ENCODE peak calls at places on chromosomes 16 and 17, in eight cellular contexts. V is A549, R is body of pancreas, N is heart left ventricle, U is gastrocnemius medialis, G is adrenal gland, I is stomach, O is lower leg skin. D is an unnamed sample.

GRCh38 chr16:55081622-55082593 is 151.2 kb downstream of the IRX5 start:
- DNase-seq in U (no peak), O (peak), V (no peak), G (no peak), R (peak), N (no peak), I (no peak), D (no peak)

GRCh38 chr16:19573997-19574396 is 18.5 kb downstream of the VPS35L start:
- DNase-seq in O (peak), V (no peak), G (no peak), U (no peak), R (no peak), I (no peak), N (no peak), D (no peak)

GRCh38 chr17:14903810-14904209 is 361.3 kb downstream of the PMP22 start:
- DNase-seq in G (no peak), V (no peak), I (no peak), N (no peak), U (no peak), R (no peak), O (no peak), D (no peak)

GRCh38 chr17:19460695-19461094 is 49.7 kb downstream of the RNF112 start:
- DNase-seq in U (no peak), O (peak), G (peak), N (no peak), R (no peak), V (no peak), I (no peak), D (no peak)

GRCh38 chr16:84581161-84581560 is 36.7 kb downstream of the COTL1 start:
- DNase-seq in U (no peak), O (no peak), V (no peak), R (no peak), G (no peak), N (peak), I (no peak), D (no peak)

GRCh38 chr17:60823520-60823919 is 145.9 kb downstream of the BCAS3 start:
- DNase-seq in R (no peak), U (no peak), N (no peak), V (no peak), G (no peak), O (no peak), I (no peak), D (no peak)

GRCh38 chr17:39170051-39170450 is 4.1 kb upstream of the ARL5C start:
- DNase-seq in G (no peak), R (no peak), I (no peak), N (no peak), O (no peak), U (no peak), V (no peak), D (no peak)

GRCh38 chr17:32878211-32878610 is 1.3 kb upstream of the MYO1D start:
- DNase-seq in N (peak), V (no peak), U (peak), R (peak), G (peak), I (peak), O (peak), D (no peak)

GRCh38 chr16:87252269-87252970 is 64.8 kb downstream of the C16orf95 start:
- DNase-seq in V (no peak), G (no peak), O (no peak), I (no peak), U (no peak), R (no peak), N (no peak), D (no peak)

GRCh38 chr16:79170565-79171242 is 429.8 kb downstream of the MAF start:
- DNase-seq in G (no peak), U (peak), R (no peak), O (no peak), V (no peak), I (no peak), N (no peak), D (no peak)

GRCh38 chr16:75217389-75217851 is 1.4 kb upstream of the CTRB1 start:
- DNase-seq in O (no peak), N (no peak), I (no peak), V (no peak), G (peak), R (peak), U (no peak), D (no peak)

GRCh38 chr16:58421529-58421928 is 29.3 kb downstream of the GINS3 start:
- DNase-seq in U (peak), R (no peak), O (no peak), I (no peak), N (peak), V (no peak), G (no peak), D (no peak)

GRCh38 chr17:21823130-21823529 is 130.8 kb downstream of the KCNJ18 start:
- DNase-seq in G (no peak), I (no peak), O (no peak), V (no peak), N (no peak), U (no peak), R (no peak), D (no peak)

GRCh38 chr16:51818342-51818944 is 667.4 kb upstream of the SALL1 start:
- DNase-seq in V (peak), I (peak), G (peak), U (no peak), N (no peak), R (peak), O (no peak), D (no peak)

GRCh38 chr17:48177816-48178215 is 70.2 kb downstream of the SNX11 start:
- DNase-seq in I (no peak), V (no peak), G (no peak), O (no peak), U (no peak), R (no peak), N (no peak), D (no peak)

GRCh38 chr17:45719335-45720071 is 64.6 kb upstream of the CRHR1 start:
- DNase-seq in I (no peak), U (peak), R (no peak), N (no peak), O (peak), V (peak), G (no peak), D (peak)

GRCh38 chr17:77209330-77209748 is 68.6 kb downstream of the SEC14L1 start:
- DNase-seq in R (no peak), O (no peak), I (peak), U (no peak), V (no peak), G (no peak), N (no peak), D (no peak)

GRCh38 chr17:6561446-6561845 is 5.1 kb upstream of the PITPNM3 start:
- DNase-seq in G (no peak), O (no peak), U (no peak), R (no peak), V (no peak), I (no peak), N (no peak), D (no peak)

GRCh38 chr17:12269751-12270150 is 249.1 kb downstream of the MAP2K4 start:
- DNase-seq in O (no peak), R (no peak), I (no peak), V (no peak), N (no peak), U (no peak), G (no peak), D (no peak)

GRCh38 chr16:65071371-65072311 is 50.2 kb downstream of the CDH11 start:
- DNase-seq in R (peak), I (no peak), O (peak), N (peak), V (no peak), U (peak), G (no peak), D (no peak)

GRCh38 chr17:81991684-81992513 is 14.5 kb downstream of the ASPSCR1 start:
- DNase-seq in O (peak), U (peak), V (peak), R (peak), I (peak), N (peak), G (peak), D (peak)

GRCh38 chr16:75258807-75259141 is 7.3 kb upstream of the BCAR1 start:
- DNase-seq in R (peak), N (no peak), I (no peak), V (no peak), G (peak), O (no peak), U (no peak), D (no peak)

GRCh38 chr17:82846061-82846691 is 6.4 kb upstream of the ZNF750 start:
- DNase-seq in I (no peak), U (no peak), O (no peak), N (peak), G (no peak), V (no peak), R (no peak), D (no peak)

GRCh38 chr17:13099906-13100305 is 82.1 kb upstream of the ELAC2 start:
- DNase-seq in G (no peak), U (no peak), O (no peak), N (no peak), I (no peak), V (no peak), R (no peak), D (no peak)

GRCh38 chr17:61862975-61863800 is at the start of gene BRIP1:
- DNase-seq in R (peak), V (peak), U (peak), N (peak), O (peak), G (peak), I (peak), D (peak)
- TF ChIP-seq POLR2A in R (peak), V (peak), U (no peak), N (no peak), O (no peak), G (peak), I (no peak), D (no peak)

DNA sequence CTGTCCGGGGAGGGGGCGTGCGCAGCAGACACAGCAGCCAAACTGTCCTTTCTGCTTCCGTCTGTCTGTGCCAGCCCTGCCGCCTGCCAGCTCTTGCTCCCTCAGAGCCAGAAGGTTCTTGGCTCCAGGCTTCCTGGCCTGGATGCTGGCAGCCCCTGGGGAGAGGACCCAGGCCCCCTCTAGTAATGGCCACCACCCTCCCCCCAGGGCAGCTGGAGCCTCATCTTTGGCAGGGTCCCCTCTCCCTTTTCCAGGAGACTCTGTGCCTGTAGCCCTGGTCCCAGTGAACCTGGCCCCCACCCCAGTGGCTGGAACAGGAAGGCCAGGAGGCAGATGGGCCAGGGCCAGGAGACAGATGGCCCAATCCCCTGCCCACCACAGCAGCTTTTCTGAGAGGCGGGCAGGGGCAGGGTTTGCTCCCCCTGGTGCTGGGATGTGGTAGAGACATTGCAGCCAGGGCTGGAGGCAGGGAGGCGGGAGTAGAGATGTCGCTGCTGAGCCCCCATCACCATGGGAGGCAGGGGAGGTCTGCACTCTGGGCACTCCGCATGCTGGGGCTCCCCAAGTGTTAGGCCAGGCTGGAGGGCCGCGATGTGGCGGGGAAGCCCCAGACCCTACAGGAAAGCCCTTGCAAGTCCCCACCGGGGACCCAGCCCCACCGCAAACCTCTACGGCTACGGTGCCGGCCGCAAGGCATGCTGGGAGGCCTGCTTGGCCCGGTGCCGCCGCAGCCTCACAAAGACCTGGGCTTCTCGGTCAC is 16.7 kb downstream of the UNC13D start:
- DNase-seq in U (peak), O (peak), N (peak), I (peak), R (peak), V (peak), G (no peak), D (peak)
- TF ChIP-seq POLR2A in U (no peak), O (no peak), N (no peak), I (no peak), R (no peak), V (no peak), G (no peak), D (no peak)

GRCh38 chr17:1714488-1714979 is 4.4 kb upstream of the TLCD2 start:
- DNase-seq in I (peak), R (peak), N (peak), G (peak), V (peak), U (peak), O (peak), D (peak)
- TF ChIP-seq POLR2A in I (no peak), R (no peak), N (peak), G (peak), V (no peak), U (no peak), O (no peak), D (no peak)

GRCh38 chr17:31722251-31723056 is 136.6 kb downstream of the COPRS start:
- DNase-seq in R (peak), V (no peak), U (no peak), O (no peak), N (peak), G (peak), I (peak), D (peak)

GRCh38 chr17:31724619-31725018 is 134.4 kb downstream of the COPRS start:
- DNase-seq in N (no peak), I (no peak), V (no peak), O (no peak), U (no peak), R (no peak), G (no peak), D (no peak)

GRCh38 chr17:31724026-31724425 is 135.0 kb downstream of the COPRS start:
- DNase-seq in R (no peak), V (no peak), N (no peak), I (no peak), O (no peak), U (no peak), G (no peak), D (peak)

GRCh38 chr17:31726980-31727427 is 132.0 kb downstream of the COPRS start:
- DNase-seq in I (no peak), N (no peak), V (no peak), G (no peak), O (no peak), U (no peak), R (no peak), D (no peak)

GRCh38 chr17:31721291-31722025 is 137.6 kb downstream of the COPRS start:
- DNase-seq in V (no peak), U (no peak), G (no peak), R (no peak), O (no peak), N (no peak), I (no peak), D (no peak)
- TF ChIP-seq POLR2A in V (no peak), U (no peak), G (no peak), R (no peak), O (no peak), N (no peak), I (no peak), D (no peak)

GRCh38 chr17:43706235-43706634 is 44.5 kb upstream of the MEOX1 start:
- DNase-seq in N (no peak), O (no peak), R (no peak), G (no peak), V (no peak), U (no peak), I (no peak), D (no peak)

GRCh38 chr17:43703630-43704029 is 41.9 kb upstream of the MEOX1 start:
- DNase-seq in I (no peak), R (no peak), N (no peak), G (no peak), V (no peak), U (no peak), O (no peak), D (no peak)

GRCh38 chr17:43699438-43699756 is 37.7 kb upstream of the MEOX1 start:
- DNase-seq in U (peak), O (no peak), N (no peak), I (no peak), G (no peak), V (no peak), R (no peak), D (no peak)

GRCh38 chr17:43701318-43701743 is 39.6 kb upstream of the MEOX1 start:
- DNase-seq in U (no peak), I (no peak), N (no peak), V (no peak), O (no peak), R (no peak), G (no peak), D (peak)

GRCh38 chr17:43702636-43703035 is 40.9 kb upstream of the MEOX1 start:
- DNase-seq in I (no peak), R (no peak), V (peak), G (no peak), U (no peak), N (no peak), O (no peak), D (no peak)
- TF ChIP-seq POLR2A in I (no peak), R (no peak), V (no peak), G (no peak), U (no peak), N (no peak), O (no peak), D (no peak)

D was measured in H54.